ENCODE peak calls at places on chromosomes 12 and 14, in four cellular contexts. T is NCI-H1048, I is ELF-1, U is endodermal cell. Q is an unnamed sample.

GRCh38 chr12:70221626-70222025 is 21.6 kb upstream of the CNOT2 start:
- DNase-seq in T (no peak), I (no peak), U (no peak), Q (no peak)

GRCh38 chr14:94568186-94568585 is 6.9 kb downstream of the SERPINA4 start:
- DNase-seq in T (no peak), U (no peak), I (no peak), Q (no peak)

GRCh38 chr14:96584199-96584906 is 82.2 kb downstream of the PAPOLA start:
- DNase-seq in U (peak), I (peak), T (no peak), Q (no peak)

GRCh38 chr12:27463826-27464554 is 17.5 kb downstream of the SMCO2 start:
- DNase-seq in I (no peak), T (no peak), U (no peak), Q (peak)

GRCh38 chr14:69980457-69981414 is 101.5 kb downstream of the SMOC1 start:
- DNase-seq in U (no peak), I (peak), T (no peak), Q (no peak)

GRCh38 chr14:50139192-50139591 is 22.8 kb upstream of the VCPKMT start:
- DNase-seq in I (peak), U (no peak), T (no peak), Q (no peak)

GRCh38 chr12:65868133-65868705 is 43.9 kb downstream of the HMGA2 start:
- DNase-seq in U (no peak), T (no peak), I (no peak), Q (no peak)

GRCh38 chr12:2960432-2960956 is 1.3 kb downstream of the TEAD4 start:
- DNase-seq in U (peak), T (no peak), I (peak), Q (peak)

GRCh38 chr14:85534435-85534834 is 4.5 kb downstream of the FLRT2 start:
- DNase-seq in I (peak), T (no peak), U (peak), Q (no peak)

GRCh38 chr14:68146812-68147211 is 327.2 kb downstream of the RAD51B start:
- DNase-seq in I (peak), T (no peak), U (no peak), Q (no peak)

GRCh38 chr14:75301666-75302325 is 23.2 kb downstream of the FOS start:
- DNase-seq in I (peak), T (no peak), U (no peak), Q (peak)

GRCh38 chr14:55438066-55438683 is 2.2 kb downstream of the TBPL2 start:
- DNase-seq in U (peak), T (no peak), I (peak), Q (no peak)

GRCh38 chr14:71454513-71455332 is 477.5 kb upstream of the RGS6 start:
- DNase-seq in T (no peak), I (no peak), U (no peak), Q (no peak)

GRCh38 chr12:116539905-116540482 is 19.2 kb upstream of the MAP1LC3B2 start:
- DNase-seq in T (no peak), U (peak), I (peak), Q (no peak)

GRCh38 chr12:124804011-124804621 is 59.5 kb downstream of the SCARB1 start:
- DNase-seq in I (peak), T (no peak), U (peak), Q (no peak)

GRCh38 chr14:100467939-100468338 is 119.3 kb downstream of the BEGAIN start:
- DNase-seq in T (no peak), U (no peak), I (no peak), Q (no peak)

GRCh38 chr12:111720457-111720856 is 34.6 kb downstream of the ACAD10 start:
- DNase-seq in I (no peak), U (no peak), T (no peak), Q (no peak)

GRCh38 chr12:28427046-28427445 is 236.8 kb downstream of the CCDC91 start:
- DNase-seq in I (no peak), T (no peak), U (no peak), Q (no peak)

GRCh38 chr14:106831322-106831720 is 1304.9 kb downstream of the TMEM121 start:
- DNase-seq in I (peak), U (peak), T (no peak), Q (no peak)

GRCh38 chr14:68894123-68894522 is 85.0 kb downstream of the ACTN1 start:
- DNase-seq in U (no peak), T (no peak), I (no peak), Q (no peak)

GRCh38 chr12:32444895-32445294 is 45.5 kb downstream of the FGD4 start:
- DNase-seq in I (no peak), U (peak), T (no peak), Q (no peak)

GRCh38 chr14:91374897-91375747 is 42.5 kb downstream of the CCDC88C start:
- DNase-seq in T (no peak), I (peak), U (peak), Q (no peak)

GRCh38 chr14:57378661-57379060 is 11.7 kb upstream of the NAA30 start:
- DNase-seq in I (no peak), U (no peak), T (no peak), Q (no peak)

GRCh38 chr12:93153321-93153720 is 224.2 kb upstream of the EEA1 start:
- DNase-seq in T (no peak), U (no peak), I (no peak), Q (no peak)

GRCh38 chr12:65495233-65495632 is 216.8 kb downstream of the MSRB3 start:
- DNase-seq in T (no peak), U (no peak), I (peak), Q (no peak)

GRCh38 chr14:94011795-94012194 is 14.3 kb upstream of the OTUB2 start:
- DNase-seq in T (no peak), I (no peak), U (no peak), Q (no peak)

GRCh38 chr12:126389215-126389841 is 1324.1 kb downstream of the AACS start:
- DNase-seq in T (no peak), U (no peak), I (no peak), Q (no peak)